ENCODE peak calls at places on chromosomes 11 and 22, in nine cellular contexts. U is A549, K is SJSA1, X is right lobe of liver, P is transverse colon, I is testis, J is tibial artery, Z is lower lobe of right lung, V is gastrocnemius medialis. O is an unnamed sample.

GRCh38 chr11:134604886-134605285 is 192.8 kb upstream of the B3GAT1 start:
- DNase-seq in U (no peak), X (no peak), P (no peak), J (no peak), V (no peak), I (no peak), K (no peak), Z (no peak), O (no peak)

GRCh38 chr11:10476927-10477689 is 22.0 kb downstream of the AMPD3 start:
- DNase-seq in I (no peak), X (no peak), P (no peak), U (no peak), Z (peak; percentile 60), K (no peak), V (no peak), J (no peak), O (no peak)

GRCh38 chr22:44879301-44879680 is 126.9 kb downstream of the ARHGAP8 start:
- DNase-seq in J (no peak), X (no peak), K (no peak), Z (no peak), I (no peak), P (no peak), V (no peak), U (no peak), O (no peak)

GRCh38 chr11:65817312-65817814 is 16.4 kb upstream of the SNX32 start:
- DNase-seq in X (no peak), U (no peak), V (no peak), I (no peak), Z (peak; percentile 10), K (no peak), J (no peak), P (no peak), O (no peak)

GRCh38 chr11:126662055-126662790 is 306.7 kb downstream of the ST3GAL4 start:
- DNase-seq in P (no peak), K (no peak), J (no peak), X (no peak), U (no peak), I (no peak), V (no peak), Z (no peak), O (no peak)

GRCh38 chr11:21250196-21250595 is 580.8 kb downstream of the NELL1 start:
- DNase-seq in U (no peak), J (no peak), Z (no peak), K (no peak), V (no peak), X (no peak), I (no peak), P (no peak), O (no peak)

GRCh38 chr22:48319321-48320047 is 1508.2 kb downstream of the BRD1 start:
- DNase-seq in V (no peak), K (no peak), Z (peak; percentile 32), U (no peak), P (no peak), I (no peak), J (peak; percentile 12), X (peak; percentile 40), O (no peak)

GRCh38 chr22:36731916-36732315 is 28.4 kb upstream of the CACNG2 start:
- DNase-seq in X (no peak), K (no peak), V (no peak), P (no peak), U (no peak), I (no peak), Z (no peak), J (no peak), O (no peak)

GRCh38 chr11:134644489-134645456 is 232.7 kb upstream of the B3GAT1 start:
- DNase-seq in I (no peak), V (no peak), K (no peak), Z (no peak), U (no peak), J (no peak), P (no peak), X (no peak), O (no peak)

GRCh38 chr11:3995949-3996554 is 98.5 kb upstream of the RRM1 start:
- DNase-seq in J (no peak), I (no peak), P (no peak), K (peak; percentile 34), Z (no peak), X (no peak), U (no peak), V (no peak), O (no peak)

GRCh38 chr11:113895367-113896155 is 9.0 kb upstream of the HTR3B start:
- DNase-seq in K (no peak), U (no peak), I (peak; percentile 25), V (peak; percentile 26), Z (no peak), P (no peak), X (no peak), J (no peak), O (no peak)

DNA sequence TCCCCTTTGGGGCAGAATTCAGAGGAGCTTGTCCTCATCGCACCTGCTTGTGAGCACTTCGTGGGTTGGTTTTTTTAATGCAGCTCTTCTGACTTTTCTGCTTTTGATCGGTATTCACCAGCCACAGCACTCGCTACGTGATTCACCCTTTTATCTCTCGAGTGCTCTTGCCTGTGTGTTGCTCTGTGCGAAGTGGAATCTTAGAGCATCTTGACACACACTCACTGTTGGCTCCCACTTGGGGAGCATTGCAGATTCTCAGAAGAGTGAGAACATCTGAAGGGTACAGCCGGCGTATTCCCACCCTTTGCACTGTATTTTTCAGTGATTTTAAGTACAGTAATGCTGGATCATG is 10.9 kb downstream of the TNNT3 start:
- DNase-seq in V (no peak), U (no peak), J (no peak), X (no peak), I (no peak), Z (no peak), P (no peak), K (no peak), O (no peak)
- H3K4me1 ChIP-seq in V (peaks cover 6% of the 10 kb centered on the region), U (no peaks in the 10 kb centered on the region), J (peaks cover 3% of the 10 kb centered on the region), X (no peaks in the 10 kb centered on the region), I (peaks cover 38% of the 10 kb centered on the region), Z (no peaks in the 10 kb centered on the region), P (no peaks in the 10 kb centered on the region), K (peaks cover 46% of the 10 kb centered on the region), O (no peaks in the 10 kb centered on the region)

GRCh38 chr11:70705930-70706329 is 307.6 kb downstream of the CTTN start:
- DNase-seq in V (no peak), X (no peak), P (no peak), J (no peak), I (no peak), K (no peak), Z (no peak), U (no peak), O (no peak)

GRCh38 chr11:70710192-70710965 is 312.1 kb downstream of the CTTN start:
- DNase-seq in I (no peak), P (no peak), V (no peak), K (no peak), Z (no peak), X (no peak), J (no peak), U (no peak), O (no peak)

GRCh38 chr11:70709596-70709995 is 311.3 kb downstream of the CTTN start:
- DNase-seq in Z (no peak), U (no peak), K (no peak), J (no peak), X (no peak), I (no peak), P (no peak), V (no peak), O (no peak)

GRCh38 chr11:70705097-70705496 is 306.8 kb downstream of the CTTN start:
- DNase-seq in Z (no peak), K (no peak), I (no peak), J (no peak), U (no peak), V (no peak), P (no peak), X (no peak), O (no peak)

GRCh38 chr11:70707821-70708220 is 309.5 kb downstream of the CTTN start:
- DNase-seq in U (no peak), X (no peak), Z (no peak), I (no peak), J (no peak), V (no peak), P (no peak), K (no peak), O (no peak)
- H3K4me3 ChIP-seq in U (no peak overlapping the region), X (no peak overlapping the region), Z (no peak overlapping the region), I (no peak overlapping the region), J (no peak overlapping the region), V (no peak overlapping the region), P (no peak overlapping the region), K (no peak overlapping the region), O (no peak overlapping the region)

GRCh38 chr11:130802567-130802966 is 113.7 kb downstream of the SNX19 start:
- DNase-seq in U (no peak), K (no peak), Z (no peak), P (no peak), J (no peak), I (no peak), X (no peak), V (no peak), O (no peak)
- H3K4me1 ChIP-seq in U (peaks cover 2% of the 10 kb centered on the region), K (peaks cover 23% of the 10 kb centered on the region), Z (no peaks in the 10 kb centered on the region), P (no peaks in the 10 kb centered on the region), J (no peaks in the 10 kb centered on the region), I (no peaks in the 10 kb centered on the region), X (no peaks in the 10 kb centered on the region), V (no peaks in the 10 kb centered on the region), O (no peaks in the 10 kb centered on the region)

GRCh38 chr11:111573821-111574249 is 28.4 kb upstream of the SIK2 start:
- DNase-seq in P (no peak), X (no peak), K (no peak), I (no peak), U (no peak), J (no peak), Z (no peak), V (peak; percentile 46), O (no peak)

GRCh38 chr11:111570796-111571195 is 30.3 kb downstream of the LAYN start:
- DNase-seq in P (no peak), J (no peak), Z (no peak), K (no peak), X (no peak), V (no peak), I (no peak), U (no peak), O (no peak)

GRCh38 chr11:111574373-111575230 is 27.6 kb upstream of the SIK2 start:
- DNase-seq in X (no peak), Z (no peak), V (no peak), K (no peak), J (no peak), I (no peak), U (no peak), P (no peak), O (no peak)

GRCh38 chr11:111569476-111569875 is 29.0 kb downstream of the LAYN start:
- DNase-seq in J (no peak), U (no peak), I (no peak), P (no peak), X (no peak), V (no peak), Z (no peak), K (peak; percentile 92), O (no peak)

GRCh38 chr11:111571829-111572501 is 30.3 kb upstream of the SIK2 start:
- DNase-seq in X (no peak), J (no peak), K (no peak), U (no peak), V (no peak), Z (no peak), P (no peak), I (no peak), O (no peak)
- H3K4me3 ChIP-seq in X (no peak overlapping the region), J (no peak overlapping the region), K (no peak overlapping the region), U (no peak overlapping the region), V (no peak overlapping the region), Z (no peak overlapping the region), P (no peak overlapping the region), I (no peak overlapping the region), O (no peak overlapping the region)

GRCh38 chr11:111736621-111737055 is 29.6 kb downstream of the PPP2R1B start:
- DNase-seq in I (no peak), P (no peak), U (no peak), K (no peak), X (no peak), J (no peak), V (no peak), Z (no peak), O (no peak)
- H3K4me1 ChIP-seq in I (peaks cover 59% of the 10 kb centered on the region), P (peaks cover 39% of the 10 kb centered on the region), U (peaks cover 31% of the 10 kb centered on the region), K (peaks cover 48% of the 10 kb centered on the region), X (peaks cover 13% of the 10 kb centered on the region), J (peaks cover 60% of the 10 kb centered on the region), V (peaks cover 70% of the 10 kb centered on the region), Z (peaks cover 67% of the 10 kb centered on the region), O (peaks cover 45% of the 10 kb centered on the region)